ENCODE peak calls at places on chromosomes 3 and 15, in ten cellular contexts. L is stimulated activated CD4-positive, alpha-beta T cell treated with anti-CD3 and anti-CD28 coated beads, Interleukin-2, amount 100 ng/mL, for 24 hours; B is neuronal stem cell; G is breast epithelium; V is OCI-M1; W is cardiac muscle cell; Q is KBM-7; R is activated CD8-positive, alpha-beta memory T cell treated with anti-CD3 and anti-CD28 coated beads, Interleukin-2, amount 50 U/mL, for 48 hours; D is PC-3; K is dermis microvascular lymphatic vessel endothelial cell. T is an unnamed sample.

GRCh38 chr3:12046406-12046805 is 42.2 kb downstream of the SYN2 start:
- DNase-seq in L (no peak), B (no peak), G (no peak), V (peak), W (no peak), Q (peak), R (no peak), D (peak), K (peak), T (peak)

GRCh38 chr15:58066042-58066867 is 744 bp upstream of the ALDH1A2 start:
- DNase-seq in L (peak), B (peak), G (peak), V (no peak), W (peak), Q (peak), R (peak), D (peak), K (peak), T (peak)

GRCh38 chr3:9388142-9388541 is 9.3 kb upstream of the SETD5 start:
- DNase-seq in L (no peak), B (no peak), G (no peak), V (no peak), W (no peak), Q (no peak), R (no peak), D (no peak), K (no peak), T (no peak)

GRCh38 chr3:149266733-149267132 is 45.1 kb upstream of the CP start:
- DNase-seq in L (no peak), B (no peak), G (no peak), V (no peak), W (no peak), Q (no peak), R (no peak), D (no peak), K (no peak), T (no peak)

GRCh38 chr15:84898761-84899160 is 14.3 kb downstream of the SLC28A1 start:
- DNase-seq in L (no peak), B (no peak), G (no peak), V (no peak), W (no peak), Q (no peak), R (no peak), D (no peak), K (no peak), T (no peak)

GRCh38 chr3:143472731-143473523 is 353.4 kb downstream of the CHST2 start:
- DNase-seq in L (no peak), B (no peak), G (no peak), V (no peak), W (no peak), Q (no peak), R (no peak), D (no peak), K (no peak), T (no peak)

GRCh38 chr15:68478853-68479252 is 46.9 kb upstream of the ITGA11 start:
- DNase-seq in L (no peak), B (no peak), G (no peak), V (no peak), W (no peak), Q (no peak), R (no peak), D (no peak), K (no peak), T (no peak)

GRCh38 chr3:21551019-21551418 is 200.0 kb downstream of the ZNF385D start:
- DNase-seq in L (no peak), B (no peak), G (no peak), V (peak), W (peak), Q (peak), R (no peak), D (peak), K (no peak), T (peak)

GRCh38 chr3:31960793-31961431 is 20.1 kb downstream of the OSBPL10 start:
- DNase-seq in L (no peak), B (no peak), G (no peak), V (no peak), W (peak), Q (no peak), R (no peak), D (peak), K (no peak), T (no peak)

GRCh38 chr3:197736010-197736490 is 654 bp downstream of the RUBCN start:
- DNase-seq in L (peak), B (no peak), G (no peak), V (no peak), W (no peak), Q (no peak), R (peak), D (no peak), K (peak), T (peak)

GRCh38 chr3:119652306-119653033 is 7.9 kb downstream of the POPDC2 start:
- DNase-seq in L (no peak), B (no peak), G (no peak), V (no peak), W (no peak), Q (peak), R (no peak), D (no peak), K (no peak), T (no peak)

GRCh38 chr3:181719298-181719859 is 7.7 kb downstream of the SOX2 start:
- DNase-seq in L (no peak), B (no peak), G (no peak), V (no peak), W (no peak), Q (no peak), R (no peak), D (no peak), K (no peak), T (no peak)

GRCh38 chr3:145251311-145251710 is 909.7 kb downstream of the PLOD2 start:
- DNase-seq in L (no peak), B (no peak), G (no peak), V (no peak), W (no peak), Q (no peak), R (no peak), D (no peak), K (no peak), T (no peak)

GRCh38 chr15:91694131-91694828 is 159.2 kb upstream of the SLCO3A1 start:
- DNase-seq in L (no peak), B (no peak), G (no peak), V (peak), W (peak), Q (no peak), R (no peak), D (no peak), K (no peak), T (no peak)

GRCh38 chr15:96264801-96265515 is 65.5 kb upstream of the NR2F2 start:
- DNase-seq in L (no peak), B (peak), G (no peak), V (no peak), W (peak), Q (no peak), R (no peak), D (peak), K (peak), T (no peak)

GRCh38 chr15:101378356-101378755 is 83.3 kb upstream of the SNRPA1 start:
- DNase-seq in L (no peak), B (no peak), G (no peak), V (no peak), W (no peak), Q (no peak), R (no peak), D (no peak), K (no peak), T (no peak)

T was measured in NB4.